ENCODE peak calls at places on chromosomes 16 and 17, in five cellular contexts. K, U, M, W and P are unnamed samples.

GRCh38 chr16:85718153-85718477 is 29.4 kb upstream of the GINS2 start:
- ATAC-seq in K (no peak), U (no peak), M (no peak), W (no peak), P (no peak)

GRCh38 chr16:72664122-72664479 is 383.8 kb downstream of the ZFHX3 start:
- ATAC-seq in K (no peak), U (no peak), M (no peak), W (no peak), P (no peak)

GRCh38 chr16:27364493-27365141 is 37.4 kb upstream of the IL21R start:
- ATAC-seq in K (no peak), U (no peak), M (no peak), W (peak; percentile 67), P (peak; percentile 61)

GRCh38 chr16:2178321-2179106 is 17.9 kb downstream of the CASKIN1 start:
- ATAC-seq in K (peak; percentile 27), U (peak; percentile 16), M (peak; percentile 54), W (peak; percentile 44), P (peak; percentile 62)

GRCh38 chr16:30457256-30457655 is 11.6 kb upstream of the SEPHS2 start:
- ATAC-seq in K (no peak), U (no peak), M (no peak), W (no peak), P (no peak)

GRCh38 chr17:63707151-63707550 is 7.2 kb upstream of the LIMD2 start:
- ATAC-seq in K (no peak), U (no peak), M (no peak), W (no peak), P (no peak)

GRCh38 chr16:30767767-30768465 is 5.8 kb downstream of the RNF40 start:
- ATAC-seq in K (no peak), U (no peak), M (no peak), W (no peak), P (no peak)

GRCh38 chr16:66426112-66427035 is 721 bp upstream of the BEAN1 start:
- ATAC-seq in K (peak; percentile 11), U (no peak), M (peak; percentile 9), W (peak; percentile 21), P (peak; percentile 59)

GRCh38 chr17:78873519-78874340 is 29.3 kb downstream of the CEP295NL start:
- ATAC-seq in K (no peak), U (no peak), M (no peak), W (no peak), P (no peak)

GRCh38 chr16:9033125-9033830 is 58.2 kb upstream of the HAPSTR1 start:
- ATAC-seq in K (no peak), U (no peak), M (no peak), W (no peak), P (peak; percentile 48)

GRCh38 chr16:70444249-70445063 is 5.6 kb upstream of the ST3GAL2 start:
- ATAC-seq in K (no peak), U (no peak), M (no peak), W (no peak), P (no peak)

GRCh38 chr16:67389911-67390815 is 3.1 kb downstream of the TPPP3 start:
- ATAC-seq in K (no peak), U (no peak), M (no peak), W (peak; percentile 68), P (no peak)

GRCh38 chr17:73770849-73771229 is 126.6 kb upstream of the SDK2 start:
- ATAC-seq in K (no peak), U (no peak), M (no peak), W (no peak), P (peak; percentile 14)

GRCh38 chr16:72588554-72588953 is 416.6 kb upstream of the PMFBP1 start:
- ATAC-seq in K (no peak), U (no peak), M (no peak), W (no peak), P (no peak)

GRCh38 chr17:49523706-49524472 is 28.8 kb downstream of the NGFR start:
- ATAC-seq in K (no peak), U (peak; percentile 75), M (no peak), W (peak; percentile 9), P (peak; percentile 99)